ENCODE peak calls at places on chromosomes 13 and 19, in six cellular contexts. S is T-cell, I is endothelial cell, M is NCI-H345, F is RPMI8226, Z is memory B cell. O is an unnamed sample.

GRCh38 chr19:5081441-5082161 is 112.7 kb downstream of the KDM4B start:
- DNase-seq in S (no peak), I (no peak), M (no peak), F (no peak), Z (no peak), O (no peak)

GRCh38 chr19:40791349-40791748 is 7.6 kb upstream of the EGLN2 start:
- DNase-seq in S (no peak), I (no peak), M (no peak), F (no peak), Z (no peak), O (no peak)

GRCh38 chr19:49983645-49984229 is 22.8 kb upstream of the SIGLEC11 start:
- DNase-seq in S (peak), I (peak), M (peak), F (peak), Z (peak), O (peak)

GRCh38 chr13:23618341-23618740 is 48.1 kb downstream of the TNFRSF19 start:
- DNase-seq in S (no peak), I (no peak), M (no peak), F (no peak), Z (no peak), O (no peak)

GRCh38 chr19:18725755-18726416 is 42.4 kb downstream of the CRTC1 start:
- DNase-seq in S (no peak), I (no peak), M (no peak), F (no peak), Z (no peak), O (no peak)

GRCh38 chr19:48064509-48064908 is 20.6 kb upstream of the CABP5 start:
- DNase-seq in S (no peak), I (no peak), M (no peak), F (no peak), Z (no peak), O (no peak)

GRCh38 chr19:36672368-36672767 is 5.7 kb upstream of the ZNF461 start:
- DNase-seq in S (no peak), I (no peak), M (no peak), F (no peak), Z (no peak), O (no peak)

GRCh38 chr19:46745521-46746280 is at the start of gene FKRP:
- DNase-seq in S (no peak), I (peak), M (peak), F (peak), Z (no peak), O (peak)

GRCh38 chr19:9535934-9536333 is 2.5 kb downstream of the ZNF426 start:
- DNase-seq in S (no peak), I (no peak), M (no peak), F (no peak), Z (no peak), O (no peak)

GRCh38 chr13:111922086-111922485 is 144.9 kb upstream of the SOX1 start:
- DNase-seq in S (no peak), I (no peak), M (no peak), F (no peak), Z (no peak), O (no peak)

GRCh38 chr13:100506154-100506553 is 82.4 kb downstream of the GGACT start:
- DNase-seq in S (no peak), I (no peak), M (no peak), F (no peak), Z (no peak), O (no peak)

GRCh38 chr19:920051-920857 is 3.1 kb downstream of the KISS1R start:
- DNase-seq in S (peak), I (no peak), M (peak), F (peak), Z (peak), O (peak)

GRCh38 chr13:36858285-36858684 is 39.3 kb downstream of the RFXAP start:
- DNase-seq in S (no peak), I (peak), M (peak), F (peak), Z (no peak), O (no peak)

GRCh38 chr13:51806571-51806970 is 2.6 kb upstream of the DHRS12 start:
- DNase-seq in S (no peak), I (no peak), M (no peak), F (no peak), Z (no peak), O (no peak)

GRCh38 chr13:41788552-41788951 is 172.4 kb downstream of the VWA8 start:
- DNase-seq in S (no peak), I (peak), M (no peak), F (no peak), Z (no peak), O (no peak)

GRCh38 chr19:46727036-46727501 is 10.2 kb upstream of the PRKD2 start:
- DNase-seq in S (no peak), I (no peak), M (no peak), F (no peak), Z (no peak), O (no peak)

GRCh38 chr19:12689581-12690216 is 1.9 kb downstream of the GNG14 start:
- DNase-seq in S (no peak), I (no peak), M (no peak), F (no peak), Z (no peak), O (no peak)

GRCh38 chr13:26184791-26185250 is 37.3 kb downstream of the RNF6 start:
- DNase-seq in S (peak), I (peak), M (peak), F (peak), Z (peak), O (peak)

GRCh38 chr19:33394006-33394722 is 20.7 kb downstream of the CEBPG start:
- DNase-seq in S (no peak), I (no peak), M (no peak), F (no peak), Z (no peak), O (no peak)

GRCh38 chr19:38745316-38745715 is 1.0 kb upstream of the CAPN12 start:
- DNase-seq in S (no peak), I (no peak), M (no peak), F (no peak), Z (no peak), O (no peak)

GRCh38 chr13:25059166-25059565 is 36.8 kb upstream of the PABPC3 start:
- DNase-seq in S (no peak), I (no peak), M (no peak), F (no peak), Z (no peak), O (no peak)

GRCh38 chr13:31631716-31632115 is 107.6 kb upstream of the RXFP2 start:
- DNase-seq in S (no peak), I (no peak), M (no peak), F (no peak), Z (no peak), O (no peak)

GRCh38 chr13:85228692-85229091 is 570.5 kb downstream of the SLITRK6 start:
- DNase-seq in S (no peak), I (no peak), M (no peak), F (no peak), Z (no peak), O (no peak)

GRCh38 chr19:42214810-42215209 is 2.7 kb downstream of the DEDD2 start:
- DNase-seq in S (no peak), I (no peak), M (no peak), F (no peak), Z (no peak), O (no peak)

GRCh38 chr19:2552859-2553258 is 76.9 kb downstream of the GADD45B start:
- DNase-seq in S (peak), I (no peak), M (no peak), F (peak), Z (peak), O (peak)

GRCh38 chr13:74629985-74630384 is 495.8 kb upstream of the KLF12 start:
- DNase-seq in S (no peak), I (no peak), M (no peak), F (no peak), Z (no peak), O (no peak)

GRCh38 chr13:28819748-28820098 is 416 bp upstream of the MTUS2 start:
- DNase-seq in S (no peak), I (peak), M (peak), F (peak), Z (no peak), O (peak)

GRCh38 chr13:49530452-49530851 is 34.7 kb downstream of the PHF11 start:
- DNase-seq in S (no peak), I (no peak), M (no peak), F (no peak), Z (peak), O (peak)

GRCh38 chr13:35826626-35827254 is 304.4 kb downstream of the DCLK1 start:
- DNase-seq in S (no peak), I (no peak), M (no peak), F (peak), Z (no peak), O (no peak)

GRCh38 chr13:48892311-48892710 is 83.4 kb upstream of the FNDC3A start:
- DNase-seq in S (no peak), I (no peak), M (no peak), F (no peak), Z (no peak), O (no peak)